ENCODE peak calls at places on chromosomes 5 and 9, in nine cellular contexts. L is stimulated activated CD4-positive, alpha-beta T cell treated with anti-CD3 and anti-CD28 coated beads, TNF-alpha, amount 100 ng/mL, for 4 hours; X is AG08396; C is NCI-H2107; Y is NCI-H1930; S is iris pigment epithelial cell; M is PC-3; R is GOT3; J is GM20000. G is an unnamed sample.
A peak's percentile ranks its signal among the peaks of the same experiment; 100 is the strongest.

GRCh38 chr9:73219985-73220626 is 68.4 kb downstream of the ANXA1 start:
- DNase-seq in R (no peak), X (peak; percentile 23), J (peak; percentile 4), L (no peak), C (no peak), S (peak; percentile 92), Y (no peak), M (peak; percentile 30), G (peak; percentile 12)

GRCh38 chr9:38046669-38047300 is 22.2 kb downstream of the SHB start:
- DNase-seq in X (peak; percentile 56), Y (no peak), M (peak; percentile 94), S (peak; percentile 54), J (no peak), L (no peak), C (no peak), R (no peak), G (no peak)

GRCh38 chr9:113677057-113677456 is 199.1 kb upstream of the ZNF618 start:
- DNase-seq in M (no peak), S (no peak), J (no peak), Y (no peak), X (peak; percentile 33), C (no peak), L (no peak), R (no peak), G (no peak)

GRCh38 chr5:170114271-170114670 is 8.6 kb downstream of the FOXI1 start:
- DNase-seq in R (no peak), M (no peak), C (no peak), L (no peak), Y (no peak), S (no peak), X (no peak), J (no peak), G (no peak)

GRCh38 chr9:110142868-110143866 is 64.8 kb downstream of the C9orf152 start:
- DNase-seq in C (no peak), Y (peak; percentile 56), M (peak; percentile 6), R (no peak), J (peak; percentile 26), L (no peak), X (no peak), S (no peak), G (peak; percentile 18)

GRCh38 chr9:110942522-110942921 is 95.7 kb downstream of the LPAR1 start:
- DNase-seq in L (no peak), R (no peak), S (peak; percentile 81), X (peak; percentile 45), C (no peak), M (peak; percentile 40), J (no peak), Y (no peak), G (no peak)

GRCh38 chr9:116267021-116267420 is 113.4 kb downstream of the PAPPA start:
- DNase-seq in X (peak; percentile 26), J (no peak), C (no peak), Y (no peak), M (no peak), L (no peak), R (no peak), S (peak; percentile 47), G (no peak)

GRCh38 chr9:129548571-129549135 is 72.2 kb downstream of the C9orf50 start:
- DNase-seq in R (no peak), L (no peak), M (no peak), S (no peak), X (no peak), Y (no peak), J (peak; percentile 8), C (no peak), G (no peak)

GRCh38 chr9:13786131-13786530 is 506.6 kb upstream of the MPDZ start:
- DNase-seq in M (no peak), R (no peak), C (no peak), L (no peak), X (peak; percentile 12), Y (no peak), J (no peak), S (no peak), G (no peak)

GRCh38 chr5:175520321-175520720 is 42.0 kb downstream of the SFXN1 start:
- DNase-seq in C (no peak), X (no peak), J (no peak), M (no peak), R (no peak), L (peak; percentile 25), S (no peak), Y (no peak), G (no peak)

GRCh38 chr5:56434986-56435385 is 201.9 kb upstream of the ANKRD55 start:
- DNase-seq in R (no peak), L (no peak), M (no peak), X (no peak), Y (no peak), J (no peak), S (no peak), C (no peak), G (no peak)

GRCh38 chr5:171639236-171639635 is 146.4 kb upstream of the SMIM23 start:
- DNase-seq in R (no peak), Y (no peak), M (no peak), L (no peak), X (no peak), J (no peak), C (no peak), S (no peak), G (no peak)

GRCh38 chr5:139696894-139697658 is 48.9 kb downstream of the CXXC5 start:
- DNase-seq in L (peak; percentile 18), R (peak; percentile 75), J (no peak), C (no peak), X (peak; percentile 91), S (peak; percentile 88), M (peak; percentile 35), Y (no peak), G (no peak)

GRCh38 chr5:10949856-10950630 is 189.0 kb upstream of the DAP start:
- DNase-seq in C (no peak), Y (no peak), J (no peak), X (no peak), L (no peak), S (no peak), R (no peak), M (no peak), G (no peak)

GRCh38 chr5:132471006-132471907 is 19.3 kb downstream of the IRF1 start:
- DNase-seq in M (no peak), Y (no peak), X (no peak), J (no peak), S (no peak), R (no peak), C (no peak), L (no peak), G (no peak)

GRCh38 chr5:80930940-80931339 is 29.2 kb upstream of the RASGRF2 start:
- DNase-seq in Y (no peak), X (no peak), M (no peak), L (no peak), J (no peak), R (no peak), S (no peak), C (no peak), G (no peak)

GRCh38 chr9:127283917-127284316 is 19.3 kb downstream of the GARNL3 start:
- DNase-seq in M (peak; percentile 39), C (no peak), R (no peak), Y (no peak), X (peak; percentile 29), J (no peak), S (peak; percentile 53), L (no peak), G (peak; percentile 64)

GRCh38 chr9:114218264-114219120 is 63.2 kb downstream of the COL27A1 start:
- DNase-seq in J (no peak), C (no peak), M (peak; percentile 52), Y (no peak), R (no peak), L (no peak), X (no peak), S (peak; percentile 51), G (no peak)

GRCh38 chr5:127754727-127755126 is 51.5 kb downstream of the CCDC192 start:
- DNase-seq in Y (peak; percentile 2), M (no peak), C (no peak), J (no peak), X (no peak), S (no peak), R (no peak), L (no peak), G (peak; percentile 7)

GRCh38 chr5:111075520-111075919 is 4.0 kb downstream of the TSLP start:
- DNase-seq in S (peak; percentile 91), Y (no peak), L (no peak), C (no peak), X (peak; percentile 58), R (no peak), J (no peak), M (peak; percentile 87), G (peak; percentile 91)

GRCh38 chr5:138128344-138128743 is 10.9 kb downstream of the NME5 start:
- DNase-seq in Y (no peak), L (no peak), X (no peak), J (no peak), C (no peak), M (peak; percentile 65), R (no peak), S (no peak), G (no peak)

GRCh38 chr5:145743396-145744061 is 91.6 kb downstream of the PRELID2 start:
- DNase-seq in X (no peak), M (no peak), C (no peak), Y (no peak), S (no peak), L (no peak), J (no peak), R (no peak), G (no peak)

GRCh38 chr5:5523066-5523505 is 100.6 kb downstream of the ICE1 start:
- DNase-seq in Y (no peak), J (peak; percentile 38), L (no peak), S (peak; percentile 1), C (no peak), M (peak; percentile 10), R (no peak), X (no peak), G (no peak)

GRCh38 chr5:154196955-154197652 is 6.6 kb downstream of the GALNT10 start:
- DNase-seq in M (no peak), Y (no peak), L (no peak), J (no peak), C (no peak), S (peak; percentile 66), R (no peak), X (peak; percentile 27), G (peak; percentile 58)

GRCh38 chr5:136036991-136037705 is 8.4 kb downstream of the TGFBI start:
- DNase-seq in M (peak; percentile 89), S (peak; percentile 63), R (no peak), X (no peak), Y (peak; percentile 9), L (no peak), J (no peak), C (peak; percentile 63), G (no peak)

GRCh38 chr5:3218096-3218495 is 377.5 kb upstream of the IRX1 start:
- DNase-seq in R (no peak), S (no peak), X (no peak), J (no peak), M (no peak), L (no peak), Y (no peak), C (no peak), G (no peak)

GRCh38 chr5:9479361-9479760 is 66.5 kb downstream of the SEMA5A start:
- DNase-seq in M (no peak), X (peak; percentile 29), S (peak; percentile 65), R (no peak), J (no peak), L (no peak), C (no peak), Y (no peak), G (no peak)

GRCh38 chr9:125996671-125997509 is 249.7 kb downstream of the PBX3 start:
- DNase-seq in R (no peak), L (no peak), S (no peak), Y (no peak), M (no peak), C (no peak), J (no peak), X (no peak), G (no peak)

GRCh38 chr9:70229026-70229425 is 29.8 kb upstream of the SMC5 start:
- DNase-seq in C (no peak), S (peak; percentile 23), Y (peak; percentile 11), R (no peak), L (no peak), M (no peak), J (no peak), X (no peak), G (no peak)

GRCh38 chr5:37662362-37662761 is 177.5 kb downstream of the GDNF start:
- DNase-seq in S (no peak), L (no peak), R (no peak), C (no peak), M (no peak), Y (no peak), X (no peak), J (no peak), G (no peak)

GRCh38 chr9:135410831-135411473 is 68.6 kb upstream of the PPP1R26 start:
- DNase-seq in J (no peak), L (no peak), M (no peak), X (no peak), S (no peak), Y (no peak), R (no peak), C (no peak), G (no peak)

G was measured in RKO.